ENCODE peak calls at places on chromosomes 6 and 20, in five cellular contexts. U is neural progenitor cell, V is GM23248, P is K562, W is HCT116. J is an unnamed sample.

GRCh38 chr6:135162678-135163439 is 18.2 kb upstream of the MYB start:
- DNase-seq in U (peak; percentile 71), V (peak; percentile 31), P (peak; percentile 73), W (peak; percentile 68), J (peak; percentile 21)

GRCh38 chr6:11096109-11096508 is 2.5 kb downstream of the SMIM13 start:
- DNase-seq in U (peak; percentile 61), V (peak; percentile 41), P (no peak), W (peak; percentile 54), J (peak; percentile 46)

GRCh38 chr6:134331255-134331654 is 13.3 kb upstream of the SGK1 start:
- DNase-seq in U (no peak), V (peak; percentile 41), P (no peak), W (no peak), J (no peak)

GRCh38 chr6:29941006-29941405 is 1.3 kb upstream of the HLA-A start:
- DNase-seq in U (no peak), V (no peak), P (no peak), W (no peak), J (no peak)

GRCh38 chr6:111843347-111844147 is 29.7 kb downstream of the FYN start:
- DNase-seq in U (no peak), V (no peak), P (peak; percentile 79), W (no peak), J (no peak)

GRCh38 chr6:10598084-10598960 is 77.2 kb downstream of the GCNT2 start:
- DNase-seq in U (no peak), V (no peak), P (no peak), W (no peak), J (no peak)

GRCh38 chr6:3356824-3357420 is 98.2 kb downstream of the PSMG4 start:
- DNase-seq in U (no peak), V (peak; percentile 15), P (no peak), W (no peak), J (no peak)

GRCh38 chr6:165723326-165723725 is 60.3 kb upstream of the PDE10A start:
- DNase-seq in U (no peak), V (no peak), P (no peak), W (no peak), J (no peak)

GRCh38 chr20:35523298-35523888 is 6.1 kb downstream of the C20orf173 start:
- DNase-seq in U (peak; percentile 38), V (peak; percentile 46), P (peak; percentile 68), W (no peak), J (no peak)

GRCh38 chr6:7323074-7323473 is 10.1 kb upstream of the SSR1 start:
- DNase-seq in U (no peak), V (no peak), P (no peak), W (no peak), J (no peak)

GRCh38 chr6:168320661-168321060 is 1.1 kb upstream of the DACT2 start:
- DNase-seq in U (no peak), V (no peak), P (no peak), W (no peak), J (peak; percentile 15)

GRCh38 chr6:128719786-128720185 is 163.2 kb upstream of the LAMA2 start:
- DNase-seq in U (no peak), V (no peak), P (no peak), W (no peak), J (no peak)

GRCh38 chr6:78781001-78781400 is 86.3 kb upstream of the IRAK1BP1 start:
- DNase-seq in U (no peak), V (no peak), P (no peak), W (no peak), J (peak; percentile 2)

GRCh38 chr6:118580585-118581419 is 32.7 kb downstream of the PLN start:
- DNase-seq in U (peak; percentile 86), V (peak; percentile 91), P (peak; percentile 37), W (peak; percentile 49), J (peak; percentile 17)

GRCh38 chr20:34459209-34459608 is 57.0 kb upstream of the DYNLRB1 start:
- DNase-seq in U (no peak), V (no peak), P (no peak), W (no peak), J (no peak)

GRCh38 chr6:167130008-167130677 is 7.2 kb downstream of the CCR6 start:
- DNase-seq in U (no peak), V (no peak), P (no peak), W (no peak), J (no peak)

GRCh38 chr20:31864521-31865400 is 5.6 kb downstream of the DUSP15 start:
- DNase-seq in U (no peak), V (no peak), P (no peak), W (no peak), J (no peak)

GRCh38 chr6:169589699-169590257 is 112.1 kb downstream of the WDR27 start:
- DNase-seq in U (no peak), V (peak; percentile 71), P (no peak), W (no peak), J (no peak)

GRCh38 chr6:12075067-12075563 is 63.0 kb downstream of the HIVEP1 start:
- DNase-seq in U (no peak), V (peak; percentile 25), P (no peak), W (no peak), J (no peak)

GRCh38 chr6:150715132-150715531 is 115.4 kb downstream of the PLEKHG1 start:
- DNase-seq in U (no peak), V (no peak), P (no peak), W (no peak), J (no peak)

GRCh38 chr20:8215516-8215915 is 83.5 kb downstream of the PLCB1 start:
- DNase-seq in U (no peak), V (no peak), P (no peak), W (no peak), J (no peak)

GRCh38 chr6:44458551-44458950 is 71.0 kb downstream of the CDC5L start:
- DNase-seq in U (no peak), V (no peak), P (no peak), W (no peak), J (no peak)

GRCh38 chr20:16111853-16112412 is 461.3 kb downstream of the KIF16B start:
- DNase-seq in U (no peak), V (no peak), P (no peak), W (no peak), J (no peak)

GRCh38 chr6:142659661-142660060 is 285.3 kb downstream of the HIVEP2 start:
- DNase-seq in U (no peak), V (no peak), P (no peak), W (no peak), J (no peak)

GRCh38 chr20:50230871-50231270 is 40.2 kb downstream of the CEBPB start:
- DNase-seq in U (no peak), V (no peak), P (no peak), W (no peak), J (no peak)

GRCh38 chr20:63494420-63495166 is 4.3 kb downstream of the EEF1A2 start:
- DNase-seq in U (no peak), V (no peak), P (no peak), W (no peak), J (no peak)

GRCh38 chr6:141403103-141403502 is 729.6 kb upstream of the GJE1 start:
- DNase-seq in U (no peak), V (no peak), P (no peak), W (no peak), J (no peak)

GRCh38 chr6:72048080-72048479 is 161.7 kb downstream of the RIMS1 start:
- DNase-seq in U (no peak), V (peak; percentile 40), P (no peak), W (no peak), J (no peak)

GRCh38 chr20:33791021-33791420 is 20.1 kb upstream of the CHMP4B start:
- DNase-seq in U (no peak), V (no peak), P (no peak), W (no peak), J (no peak)

GRCh38 chr20:36574278-36575065 is 1.1 kb downstream of the TGIF2 start:
- DNase-seq in U (peak; percentile 74), V (peak; percentile 69), P (peak; percentile 77), W (no peak), J (no peak)

GRCh38 chr6:86192123-86192522 is 549.4 kb upstream of the SYNCRIP start:
- DNase-seq in U (peak; percentile 31), V (peak; percentile 26), P (peak; percentile 7), W (peak; percentile 16), J (no peak)

GRCh38 chr6:162726997-162727346 is 594 bp downstream of the PRKN start:
- DNase-seq in U (no peak), V (peak; percentile 40), P (no peak), W (no peak), J (no peak)
- H3K9ac ChIP-seq in U (no peak overlapping the region), V (peak overlapping the region; percentile 89), P (peak overlapping the region; percentile 73), W (peak overlapping the region; percentile 59), J (peak overlapping the region; percentile 80)

DNA sequence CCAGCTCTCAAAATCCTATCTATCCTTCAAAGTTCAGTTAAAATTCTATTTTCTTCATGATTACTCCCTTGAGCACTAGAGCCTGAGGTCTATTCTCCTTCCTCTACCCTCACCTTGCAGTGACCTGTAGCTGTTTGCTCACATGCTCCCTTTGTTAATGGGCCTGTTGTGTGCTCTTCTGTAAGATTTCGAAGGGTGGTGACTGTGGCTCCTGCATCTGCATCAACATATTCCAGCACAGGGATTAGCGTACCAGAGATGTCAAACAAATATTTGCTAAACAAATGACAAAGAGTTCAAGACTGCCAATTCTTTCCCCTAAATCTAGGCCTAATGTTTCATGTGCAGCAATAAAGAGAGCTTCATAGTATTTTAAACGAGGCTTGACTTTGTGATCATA is 69.4 kb downstream of the ELOVL5 start:
- DNase-seq in U (no peak), V (no peak), P (no peak), W (no peak), J (no peak)
- TF ChIP-seq EZH2 in U (no peak), V (no peak), P (no peak), W (no peak), J (no peak)

DNA sequence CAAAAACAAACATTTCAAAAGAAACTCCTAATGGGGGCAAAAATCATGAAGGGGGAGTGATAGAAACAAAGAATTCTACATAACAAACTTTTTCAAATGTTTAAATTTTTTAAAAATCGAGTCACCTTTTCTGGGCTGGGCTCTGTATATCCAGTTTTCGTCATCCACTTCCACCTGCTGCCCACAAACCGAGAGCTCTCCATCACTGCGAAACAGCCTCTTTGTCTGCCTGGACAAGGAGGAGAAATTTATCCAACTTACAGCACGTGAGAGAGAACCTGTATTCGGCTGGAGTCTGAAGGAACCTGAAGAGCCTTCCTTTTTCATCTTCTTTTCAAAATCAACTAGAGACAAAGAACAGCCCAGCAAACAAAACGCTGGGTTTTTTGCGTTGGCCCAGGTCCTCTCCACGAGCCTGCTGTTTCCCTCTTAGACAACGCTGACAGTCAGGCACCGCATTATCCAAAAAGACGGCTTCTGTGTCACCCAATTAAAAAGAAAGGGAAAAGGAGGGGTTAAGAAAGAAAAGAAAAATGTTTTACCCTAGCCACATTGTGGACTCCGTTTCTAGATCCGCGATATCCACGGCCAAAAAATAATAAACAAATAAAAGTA is 72.4 kb upstream of the NHSL1 start:
- DNase-seq in U (peak; percentile 32), V (peak; percentile 48), P (no peak), W (no peak), J (no peak)
- H3K4me3 ChIP-seq in U (peak overlapping the region; percentile 69), V (peak overlapping the region; percentile 75), P (no peak overlapping the region), W (no peak overlapping the region), J (peak overlapping the region; percentile 58)

GRCh38 chr6:37602801-37603200 is 94.9 kb downstream of the MDGA1 start:
- DNase-seq in U (no peak), V (peak; percentile 37), P (no peak), W (no peak), J (no peak)
- H3K9ac ChIP-seq in U (no peak overlapping the region), V (no peak overlapping the region), P (no peak overlapping the region), W (no peak overlapping the region), J (no peak overlapping the region)

J was measured in keratinocyte.